ENCODE peak calls at places on chromosome 6, in five cellular contexts. B, O, D, J and T are unnamed samples.

GRCh38 chr6:84645000-84645399 is 119.4 kb downstream of the TBX18 start:
- DNase-seq in D (no peak), J (peak; percentile 65), B (no peak), O (no peak), T (no peak)

GRCh38 chr6:92110390-92110789 is 1309.0 kb downstream of the EPHA7 start:
- DNase-seq in O (no peak), B (no peak), J (no peak), D (no peak), T (no peak)

GRCh38 chr6:67244037-67244436 is 1391.0 kb upstream of the ADGRB3 start:
- DNase-seq in J (no peak), O (no peak), B (no peak), D (no peak), T (no peak)

GRCh38 chr6:117483004-117483644 is 650 bp downstream of the DCBLD1 start:
- DNase-seq in O (peak; percentile 76), B (peak; percentile 86), D (no peak), J (peak; percentile 55), T (no peak)

GRCh38 chr6:136158398-136158797 is 91.7 kb downstream of the MTFR2 start:
- DNase-seq in O (peak; percentile 48), D (no peak), B (no peak), J (peak; percentile 66), T (no peak)

GRCh38 chr6:42969431-42969830 is 8.9 kb downstream of the GNMT start:
- DNase-seq in D (no peak), B (no peak), O (no peak), J (no peak), T (no peak)

GRCh38 chr6:136658711-136659110 is 108.5 kb upstream of the MAP7 start:
- DNase-seq in D (no peak), J (no peak), B (no peak), O (no peak), T (no peak)

GRCh38 chr6:44012078-44012493 is 115.2 kb downstream of the MRPL14 start:
- DNase-seq in D (no peak), O (peak; percentile 55), J (peak; percentile 79), B (no peak), T (peak; percentile 99)

GRCh38 chr6:137734875-137735182 is 132.2 kb upstream of the TNFAIP3 start:
- DNase-seq in O (no peak), J (peak; percentile 79), D (no peak), B (no peak), T (peak; percentile 54)

GRCh38 chr6:50520325-50520724 is 193.0 kb upstream of the TFAP2D start:
- DNase-seq in O (no peak), D (no peak), J (no peak), B (peak; percentile 7), T (no peak)

GRCh38 chr6:74654296-74654695 is 551.6 kb downstream of the COL12A1 start:
- DNase-seq in O (no peak), B (no peak), J (no peak), D (no peak), T (no peak)

GRCh38 chr6:53922571-53922981 is 127.8 kb downstream of the LRRC1 start:
- DNase-seq in B (peak; percentile 5), O (no peak), J (peak; percentile 71), D (no peak), T (no peak)

GRCh38 chr6:4008324-4009047 is 70.5 kb downstream of the FAM217A start:
- DNase-seq in D (no peak), O (no peak), J (peak; percentile 95), B (no peak), T (peak; percentile 66)

GRCh38 chr6:124962617-124963415 is 579 bp downstream of the RNF217 start:
- DNase-seq in D (no peak), J (no peak), O (peak; percentile 62), B (peak; percentile 56), T (no peak)

GRCh38 chr6:126072172-126072571 is 85.8 kb downstream of the TRMT11 start:
- DNase-seq in D (no peak), O (no peak), B (no peak), J (peak; percentile 84), T (no peak)

GRCh38 chr6:35148167-35148741 is 7.1 kb upstream of the TCP11 start:
- DNase-seq in O (no peak), D (no peak), B (peak; percentile 95), J (no peak), T (peak; percentile 58)

GRCh38 chr6:133502451-133503259 is 261.5 kb downstream of the EYA4 start:
- DNase-seq in J (peak; percentile 97), O (peak; percentile 82), B (peak; percentile 3), D (no peak), T (peak; percentile 84)

GRCh38 chr6:35191899-35192298 is 21.9 kb upstream of the SCUBE3 start:
- DNase-seq in B (no peak), O (no peak), D (no peak), J (no peak), T (no peak)

GRCh38 chr6:10655508-10656055 is 38.8 kb downstream of the C6orf52 start:
- DNase-seq in O (no peak), B (no peak), J (no peak), D (no peak), T (no peak)

GRCh38 chr6:114133816-114134215 is 162.9 kb upstream of the HDAC2 start:
- DNase-seq in O (no peak), D (no peak), J (no peak), B (no peak), T (no peak)

GRCh38 chr6:54719633-54720032 is 126.9 kb upstream of the FAM83B start:
- DNase-seq in D (no peak), J (peak; percentile 23), O (no peak), B (peak; percentile 31), T (no peak)

GRCh38 chr6:170497845-170498281 is 55.2 kb downstream of the PSMB1 start:
- DNase-seq in O (no peak), J (peak; percentile 60), D (no peak), B (peak; percentile 95), T (no peak)

GRCh38 chr6:110881929-110882629 is 7.5 kb downstream of the AMD1 start:
- DNase-seq in J (peak; percentile 13), O (no peak), D (no peak), B (no peak), T (no peak)

GRCh38 chr6:169837529-169838250 is 86.3 kb downstream of the ERMARD start:
- DNase-seq in D (no peak), J (no peak), O (no peak), B (no peak), T (no peak)

GRCh38 chr6:324116-324728 is 31.9 kb downstream of the DUSP22 start:
- DNase-seq in B (no peak), O (peak; percentile 55), J (peak; percentile 11), D (no peak), T (no peak)

GRCh38 chr6:7899046-7899888 is 11.3 kb downstream of the TXNDC5 start:
- DNase-seq in J (no peak), O (no peak), B (peak; percentile 60), D (no peak), T (no peak)

GRCh38 chr6:125363010-125363359 is 61.2 kb upstream of the HDDC2 start:
- DNase-seq in B (no peak), J (no peak), O (peak; percentile 55), D (no peak), T (no peak)

GRCh38 chr6:161439093-161439492 is 165.2 kb upstream of the AGPAT4 start:
- DNase-seq in B (no peak), D (peak; percentile 65), O (peak; percentile 67), J (peak; percentile 94), T (peak; percentile 93)

GRCh38 chr6:90790696-90791095 is 203.8 kb upstream of the MAP3K7 start:
- DNase-seq in O (no peak), B (no peak), J (peak; percentile 11), D (no peak), T (peak; percentile 65)

GRCh38 chr6:134195164-134195906 is 122.6 kb downstream of the SGK1 start:
- DNase-seq in D (no peak), O (no peak), J (peak; percentile 61), B (no peak), T (no peak)

GRCh38 chr6:112037783-112038216 is 16.1 kb upstream of the CCN6 start:
- DNase-seq in D (no peak), J (peak; percentile 91), O (peak; percentile 92), B (no peak), T (peak; percentile 90)

GRCh38 chr6:52063584-52064400 is 23.6 kb downstream of the PKHD1 start:
- DNase-seq in J (peak; percentile 24), O (no peak), B (peak; percentile 67), D (no peak), T (peak; percentile 9)

GRCh38 chr6:1461207-1461606 is 71.8 kb downstream of the FOXF2 start:
- DNase-seq in J (peak; percentile 93), O (no peak), B (no peak), D (no peak), T (no peak)

DNA sequence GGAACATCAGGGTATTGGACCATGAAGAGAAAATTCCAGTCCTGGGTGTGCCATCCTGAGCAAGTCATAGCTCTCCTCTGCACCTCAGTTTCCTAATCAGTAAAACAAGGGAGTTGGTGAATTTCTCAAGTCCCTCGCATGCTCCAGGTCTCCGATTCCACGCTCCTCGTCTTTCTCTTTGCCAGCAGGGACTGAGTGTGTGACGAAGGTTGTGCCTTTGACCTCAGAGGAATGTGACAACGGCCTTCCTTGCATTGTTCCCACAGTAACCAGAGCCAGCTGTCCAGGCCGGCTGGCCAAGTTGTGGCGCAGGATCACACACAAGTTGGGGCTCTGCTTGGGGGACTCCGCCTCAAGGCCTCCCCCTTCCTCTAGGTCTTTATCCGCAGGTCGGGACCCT is 217.3 kb downstream of the ATXN1 start:
- DNase-seq in O (peak; percentile 52), J (peak; percentile 52), D (no peak), B (peak; percentile 24), T (peak; percentile 31)
- H3K4me3 ChIP-seq in O (no peak overlapping the region), J (no peak overlapping the region), D (no peak overlapping the region), B (no peak overlapping the region), T (no peak overlapping the region)

DNA sequence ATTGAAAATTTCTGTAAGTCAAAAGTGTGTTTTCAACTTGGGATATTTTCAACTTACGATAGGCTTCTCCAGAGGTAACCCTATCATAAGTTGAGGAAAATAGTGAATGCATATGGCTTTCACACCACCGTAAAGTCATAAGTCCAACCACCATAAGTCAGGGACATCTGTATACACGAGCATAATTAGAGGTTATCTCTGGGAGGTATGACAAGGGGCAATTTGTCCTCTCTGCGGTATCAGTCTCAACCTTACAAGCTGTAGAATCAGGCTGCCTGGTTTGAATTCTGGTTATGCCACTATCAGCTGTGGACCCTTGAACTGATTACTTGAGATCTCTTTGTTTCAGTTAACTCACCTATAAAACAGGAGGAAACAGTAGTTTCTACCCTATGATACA is 202.9 kb upstream of the JARID2 start:
- DNase-seq in O (no peak), D (no peak), J (no peak), B (no peak), T (no peak)
- H3K4me3 ChIP-seq in O (no peak overlapping the region), D (no peak overlapping the region), J (no peak overlapping the region), B (no peak overlapping the region), T (no peak overlapping the region)

GRCh38 chr6:152634773-152635172 is 2.4 kb downstream of the SYNE1 start:
- DNase-seq in J (no peak), B (no peak), O (no peak), D (no peak), T (no peak)

GRCh38 chr6:152632383-152632782 is 4.8 kb downstream of the SYNE1 start:
- DNase-seq in D (no peak), B (no peak), O (no peak), J (no peak), T (no peak)

GRCh38 chr6:152636675-152637421 is at the start of gene SYNE1:
- DNase-seq in J (peak; percentile 22), D (no peak), O (peak; percentile 47), B (peak; percentile 67), T (no peak)

GRCh38 chr6:152635949-152636674 is 1.1 kb downstream of the SYNE1 start:
- DNase-seq in B (peak; percentile 51), O (no peak), D (no peak), J (peak; percentile 46), T (no peak)

GRCh38 chr6:152637422-152638047 is 373 bp upstream of the SYNE1 start:
- DNase-seq in J (peak; percentile 21), B (no peak), O (no peak), D (no peak), T (no peak)
- H3K4me3 ChIP-seq in J (peak overlapping the region; percentile 64), B (peak overlapping the region; percentile 68), O (no peak overlapping the region), D (peak overlapping the region; percentile 38), T (peak overlapping the region; percentile 66)

GRCh38 chr6:79498842-79499241 is 38.4 kb downstream of the LCA5 start:
- DNase-seq in O (no peak), D (no peak), B (no peak), J (peak; percentile 22), T (no peak)
- H3K4me3 ChIP-seq in O (no peak overlapping the region), D (no peak overlapping the region), B (no peak overlapping the region), J (no peak overlapping the region), T (no peak overlapping the region)